ENCODE peak calls at places on chromosomes 3 and 15, in four cellular contexts. R is lower lobe of right lung; O is tibial artery; E is naive thymus-derived CD4-positive, alpha-beta T cell. F is an unnamed sample.

GRCh38 chr3:87088984-87089841 is 98.3 kb upstream of the VGLL3 start:
- DNase-seq in R (peak; percentile 67), O (peak; percentile 87), E (no peak), F (peak; percentile 82)

GRCh38 chr15:46088486-46089437 is 453.9 kb downstream of the SQOR start:
- DNase-seq in E (no peak), O (no peak), R (no peak), F (no peak)

GRCh38 chr15:29432191-29433049 is 162.8 kb upstream of the NSMCE3 start:
- DNase-seq in E (no peak), R (no peak), O (no peak), F (no peak)

GRCh38 chr3:81451140-81451539 is 310.3 kb downstream of the GBE1 start:
- DNase-seq in O (no peak), E (no peak), R (no peak), F (no peak)

GRCh38 chr15:81869161-81869928 is 176.5 kb downstream of the MEX3B start:
- DNase-seq in E (no peak), O (no peak), R (no peak), F (no peak)

GRCh38 chr3:25460751-25461150 is 32.7 kb downstream of the RARB start:
- DNase-seq in R (no peak), O (no peak), E (no peak), F (no peak)

GRCh38 chr15:41231536-41231935 is 468 bp downstream of the CHP1 start:
- DNase-seq in R (no peak), O (no peak), E (no peak), F (no peak)

GRCh38 chr15:91973481-91973880 is 120.0 kb downstream of the SLCO3A1 start:
- DNase-seq in R (no peak), E (no peak), O (no peak), F (no peak)

GRCh38 chr3:110575702-110576101 is 495.9 kb upstream of the NECTIN3 start:
- DNase-seq in R (no peak), O (no peak), E (no peak), F (no peak)

GRCh38 chr3:129491794-129492193 is 36.6 kb upstream of the RHO start:
- DNase-seq in E (no peak), O (no peak), R (no peak), F (peak; percentile 40)

GRCh38 chr3:141328286-141329166 is 39.8 kb upstream of the ZBTB38 start:
- DNase-seq in E (no peak), O (no peak), R (no peak), F (no peak)

GRCh38 chr3:197520311-197521276 is 35.2 kb downstream of the BDH1 start:
- DNase-seq in E (no peak), R (peak; percentile 70), O (no peak), F (no peak)

GRCh38 chr3:157263027-157263426 is 103.1 kb upstream of the CCNL1 start:
- DNase-seq in E (no peak), R (no peak), O (no peak), F (no peak)

GRCh38 chr3:188913084-188913483 is 258.7 kb upstream of the TPRG1 start:
- DNase-seq in R (no peak), O (no peak), E (no peak), F (no peak)

GRCh38 chr15:68425428-68426060 is 6.4 kb downstream of the ITGA11 start:
- DNase-seq in R (no peak), O (peak; percentile 45), E (no peak), F (no peak)

GRCh38 chr3:52527732-52528595 is 5.7 kb downstream of the NT5DC2 start:
- DNase-seq in R (no peak), O (peak; percentile 62), E (no peak), F (peak; percentile 69)

GRCh38 chr3:58620446-58620845 is 43.3 kb upstream of the FAM107A start:
- DNase-seq in O (no peak), R (no peak), E (no peak), F (peak; percentile 42)

GRCh38 chr15:60049948-60050347 is 45.8 kb downstream of the FOXB1 start:
- DNase-seq in R (no peak), E (no peak), O (no peak), F (no peak)

GRCh38 chr15:75104804-75105557 is 81.6 kb downstream of the PPCDC start:
- DNase-seq in O (no peak), R (no peak), E (no peak), F (no peak)

GRCh38 chr3:47162695-47163022 is 1.3 kb downstream of the SETD2 start:
- DNase-seq in E (no peak), R (no peak), O (no peak), F (no peak)

GRCh38 chr3:149599236-149599635 is 58.6 kb downstream of the WWTR1 start:
- DNase-seq in O (peak; percentile 84), E (no peak), R (no peak), F (no peak)

GRCh38 chr3:37097776-37098175 is 76.6 kb downstream of the LRRFIP2 start:
- DNase-seq in O (no peak), E (no peak), R (no peak), F (no peak)

GRCh38 chr3:125194849-125195601 is 17.5 kb downstream of the SLC12A8 start:
- DNase-seq in O (no peak), R (no peak), E (no peak), F (no peak)

GRCh38 chr3:65986285-65986684 is 52.4 kb downstream of the MAGI1 start:
- DNase-seq in O (no peak), E (no peak), R (no peak), F (no peak)

GRCh38 chr3:5809811-5810210 is 622.3 kb downstream of the EDEM1 start:
- DNase-seq in E (no peak), R (no peak), O (no peak), F (no peak)

GRCh38 chr15:78996876-78997275 is 52.0 kb upstream of the CTSH start:
- DNase-seq in O (no peak), R (no peak), E (no peak), F (no peak)

GRCh38 chr3:23440416-23441294 is 237.5 kb downstream of the UBE2E2 start:
- DNase-seq in R (no peak), E (no peak), O (no peak), F (no peak)

GRCh38 chr3:195020185-195020584 is 250.8 kb downstream of the XXYLT1 start:
- DNase-seq in R (no peak), O (no peak), E (no peak), F (no peak)

GRCh38 chr15:60338810-60339209 is 59.0 kb downstream of the ANXA2 start:
- DNase-seq in R (no peak), O (no peak), E (no peak), F (no peak)

GRCh38 chr3:84977021-84977420 is 18.2 kb downstream of the CADM2 start:
- DNase-seq in E (no peak), R (no peak), O (no peak), F (no peak)

GRCh38 chr3:4491873-4492239 is 1.3 kb upstream of the ITPR1 start:
- DNase-seq in O (no peak), E (no peak), R (no peak), F (no peak)

GRCh38 chr3:17329932-17330331 is 412.5 kb downstream of the TBC1D5 start:
- DNase-seq in O (no peak), E (no peak), R (no peak), F (no peak)

GRCh38 chr3:149581681-149582349 is 76.0 kb downstream of the WWTR1 start:
- DNase-seq in E (no peak), R (no peak), O (peak; percentile 82), F (no peak)

GRCh38 chr3:135141092-135141491 is 346.0 kb downstream of the EPHB1 start:
- DNase-seq in E (no peak), R (no peak), O (no peak), F (no peak)

GRCh38 chr3:158991146-158991705 is 189.4 kb downstream of the MFSD1 start:
- DNase-seq in E (no peak), R (peak; percentile 46), O (no peak), F (no peak)

GRCh38 chr3:37973250-37974054 is 17.1 kb upstream of the VILL start:
- DNase-seq in O (peak; percentile 40), R (no peak), E (no peak), F (no peak)

GRCh38 chr3:56357266-56357665 is 111.0 kb downstream of the ERC2 start:
- DNase-seq in R (no peak), O (no peak), E (no peak), F (no peak)

GRCh38 chr3:130480736-130481135 is 36.2 kb upstream of the COL6A6 start:
- DNase-seq in E (no peak), R (no peak), O (no peak), F (no peak)

GRCh38 chr3:133254716-133255115 is 145.1 kb upstream of the BFSP2 start:
- DNase-seq in R (no peak), E (no peak), O (no peak), F (no peak)

GRCh38 chr3:13722178-13722577 is 157.7 kb downstream of the WNT7A start:
- DNase-seq in E (no peak), O (no peak), R (no peak), F (no peak)
- H3K27ac ChIP-seq in E (no peak overlapping the region), O (no peak overlapping the region), R (no peak overlapping the region), F (no peak overlapping the region)

GRCh38 chr15:82895983-82896382 is 56.5 kb downstream of the HOMER2 start:
- DNase-seq in R (no peak), O (no peak), E (no peak), F (no peak)

GRCh38 chr15:82891025-82891390 is 61.5 kb downstream of the HOMER2 start:
- DNase-seq in O (no peak), R (no peak), E (no peak), F (no peak)

GRCh38 chr15:82892541-82892940 is 60.0 kb downstream of the HOMER2 start:
- DNase-seq in E (no peak), O (no peak), R (no peak), F (no peak)

GRCh38 chr15:82898961-82899360 is 53.6 kb downstream of the HOMER2 start:
- DNase-seq in O (no peak), R (no peak), E (no peak), F (no peak)

DNA sequence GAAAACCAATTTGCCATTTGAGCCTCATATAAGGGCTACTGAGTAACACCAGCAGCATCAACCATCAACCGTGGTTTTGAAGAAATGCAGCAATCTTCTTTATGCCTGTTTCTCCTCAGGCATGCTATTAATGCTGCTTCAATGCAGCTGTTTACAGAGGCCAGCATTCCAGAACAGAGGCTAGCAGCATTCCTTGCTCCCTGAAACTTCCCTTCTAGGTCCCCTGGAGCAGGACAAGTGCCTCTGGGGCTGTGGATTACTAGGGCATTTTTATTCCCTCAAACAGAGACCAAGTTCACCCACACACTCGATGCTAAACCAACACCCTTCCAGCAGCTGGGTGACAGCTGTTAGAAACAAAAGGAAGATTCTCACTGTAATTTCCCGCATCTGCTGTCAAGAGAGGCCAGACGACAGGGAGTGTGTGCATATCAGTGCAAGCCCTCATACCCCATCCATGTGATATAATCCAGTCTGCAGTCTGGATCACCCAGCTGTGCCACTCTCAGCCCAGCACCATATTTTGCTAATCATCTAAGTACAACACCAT is 57.5 kb downstream of the HOMER2 start:
- DNase-seq in O (no peak), R (no peak), E (no peak), F (no peak)
- H3K4me3 ChIP-seq in O (no peak overlapping the region), R (no peak overlapping the region), E (no peak overlapping the region), F (no peak overlapping the region)

GRCh38 chr15:63968122-63968524 is 78.2 kb downstream of the DAPK2 start:
- DNase-seq in E (no peak), O (no peak), R (no peak), F (peak; percentile 15)
- H3K27ac ChIP-seq in E (no peak overlapping the region), O (no peak overlapping the region), R (peak overlapping the region; percentile 77), F (no peak overlapping the region)

GRCh38 chr15:56339594-56339993 is 25.6 kb upstream of the TEX9 start:
- DNase-seq in O (no peak), E (no peak), R (no peak), F (no peak)
- H3K4me3 ChIP-seq in O (no peak overlapping the region), E (no peak overlapping the region), R (no peak overlapping the region), F (no peak overlapping the region)

F was measured in spleen.